ENCODE peak calls at places on chromosomes 13 and 19, in nine cellular contexts. S, G, T, C, U, Z, E, V and L are unnamed samples.

GRCh38 chr13:49840266-49840665 is 47.8 kb upstream of the KPNA3 start:
- DNase-seq in C (no peak), T (no peak), G (no peak), U (no peak), S (no peak), Z (peak; percentile 26), E (no peak), V (no peak), L (no peak)

GRCh38 chr13:94710081-94710809 is 2.1 kb downstream of the SOX21 start:
- DNase-seq in V (no peak), G (no peak), Z (no peak), S (no peak), E (no peak), C (peak; percentile 32), T (no peak), U (no peak), L (no peak)

GRCh38 chr19:23764781-23765180 is 6.1 kb upstream of the ZNF681 start:
- DNase-seq in S (no peak), E (no peak), C (no peak), U (no peak), G (no peak), T (no peak), Z (no peak), V (no peak), L (no peak)

GRCh38 chr13:100209857-100210580 is 121.1 kb downstream of the PCCA start:
- DNase-seq in S (no peak), E (no peak), G (peak; percentile 74), V (no peak), T (no peak), C (no peak), U (peak; percentile 84), Z (peak; percentile 50), L (peak; percentile 70)

GRCh38 chr19:16078311-16078758 is 2.0 kb downstream of the TPM4 start:
- DNase-seq in T (no peak), Z (no peak), C (no peak), G (peak; percentile 78), V (no peak), U (peak; percentile 89), S (no peak), E (no peak), L (peak; percentile 87)

GRCh38 chr13:20134732-20135131 is 26.1 kb downstream of the GJA3 start:
- DNase-seq in T (no peak), S (no peak), E (no peak), V (no peak), C (no peak), U (no peak), Z (no peak), G (no peak), L (no peak)

GRCh38 chr19:3637621-3638020 is 11.0 kb upstream of the CACTIN start:
- DNase-seq in E (no peak), Z (no peak), S (no peak), G (no peak), C (no peak), V (no peak), U (no peak), T (no peak), L (no peak)

GRCh38 chr19:48123907-48124675 is 13.5 kb upstream of the PLA2G4C start:
- DNase-seq in C (no peak), Z (peak; percentile 86), E (no peak), V (peak; percentile 67), U (peak; percentile 90), T (peak; percentile 15), G (peak; percentile 44), S (no peak), L (peak; percentile 94)

GRCh38 chr13:78286748-78287147 is 316.6 kb downstream of the POU4F1 start:
- DNase-seq in V (no peak), E (no peak), C (no peak), T (no peak), G (no peak), Z (no peak), U (no peak), S (no peak), L (no peak)

GRCh38 chr13:71514900-71515598 is 352.0 kb downstream of the DACH1 start:
- DNase-seq in V (no peak), S (no peak), U (no peak), C (no peak), E (no peak), T (no peak), Z (no peak), G (no peak), L (no peak)

GRCh38 chr13:108102771-108103170 is 112.6 kb downstream of the LIG4 start:
- DNase-seq in E (no peak), C (no peak), Z (peak; percentile 2), S (no peak), V (no peak), U (no peak), T (no peak), G (no peak), L (no peak)

GRCh38 chr13:44249439-44249838 is 124.2 kb upstream of the SERP2 start:
- DNase-seq in S (peak; percentile 85), U (peak; percentile 85), C (no peak), Z (peak; percentile 77), V (no peak), T (peak; percentile 47), G (peak; percentile 83), E (peak; percentile 78), L (peak; percentile 34)

GRCh38 chr19:42683917-42684513 is 56.3 kb downstream of the PSG3 start:
- DNase-seq in C (peak; percentile 9), V (peak; percentile 52), G (peak; percentile 31), U (peak; percentile 39), E (no peak), T (no peak), Z (peak; percentile 50), S (no peak), L (peak; percentile 41)
- TF ChIP-seq CTCF in C (peak; percentile 74), V (peak; percentile 65), G (peak; percentile 78), U (peak; percentile 71), E (peak; percentile 43), T (peak; percentile 71), Z (peak; percentile 75), S (no peak), L (peak; percentile 65)

DNA sequence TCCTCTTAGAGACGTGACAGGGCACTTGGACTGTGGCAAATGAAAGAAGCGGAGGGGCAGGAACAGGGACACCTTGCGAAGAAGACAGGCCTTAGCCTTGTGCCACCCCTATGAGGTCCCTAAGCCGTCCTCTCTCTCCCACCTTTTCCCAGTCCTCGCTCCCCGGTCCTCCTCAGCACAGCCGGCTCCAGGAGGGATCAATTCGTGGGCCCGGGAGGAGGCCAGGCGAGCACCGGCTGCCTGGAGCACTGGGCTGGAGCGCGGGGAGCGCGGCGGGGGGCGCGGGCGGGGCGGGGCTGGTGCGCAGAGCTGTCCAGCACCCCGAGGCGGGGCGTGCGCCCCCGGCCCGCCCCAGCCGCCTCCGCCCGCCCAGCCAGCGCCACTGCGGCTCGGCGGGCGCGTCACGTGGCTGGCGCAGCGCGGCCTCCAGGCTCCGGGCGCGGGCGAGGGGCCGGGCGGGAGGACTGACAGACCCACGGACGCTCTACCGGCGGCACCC is at the start of gene LRP3:
- DNase-seq in S (no peak), T (no peak), Z (peak; percentile 18), G (peak; percentile 20), U (no peak), C (peak; percentile 93), V (no peak), E (peak; percentile 72), L (peak; percentile 32)
- H3K4me3 ChIP-seq in S (peak within 1 kb of the TSS; percentile 55), T (peak within 1 kb of the TSS; percentile 66), Z (peak within 1 kb of the TSS; percentile 63), G (peak within 1 kb of the TSS; percentile 65), U (peak within 1 kb of the TSS; percentile 55), C (peak within 1 kb of the TSS; percentile 66), V (peak within 1 kb of the TSS; percentile 58), E (peak within 1 kb of the TSS; percentile 81), L (peak within 1 kb of the TSS; percentile 51)

GRCh38 chr19:36246006-36246391 is 31.1 kb downstream of the ZNF146 start:
- DNase-seq in V (no peak), T (no peak), G (peak; percentile 27), S (no peak), E (no peak), U (peak; percentile 26), Z (peak; percentile 14), C (peak; percentile 41), L (peak; percentile 42)

GRCh38 chr19:36244066-36244465 is 29.2 kb downstream of the ZNF146 start:
- DNase-seq in S (no peak), E (no peak), G (no peak), T (no peak), V (no peak), C (no peak), U (no peak), Z (no peak), L (no peak)

GRCh38 chr19:36245210-36246005 is 30.5 kb downstream of the ZNF146 start:
- DNase-seq in G (no peak), E (no peak), S (no peak), Z (no peak), T (no peak), C (peak; percentile 87), U (no peak), V (no peak), L (no peak)
- TF ChIP-seq CTCF in G (no peak), E (no peak), S (no peak), Z (no peak), T (no peak), C (no peak), U (no peak), V (no peak), L (no peak)

GRCh38 chr19:18117364-18117691 is 19.8 kb downstream of the MAST3 start:
- DNase-seq in G (no peak), Z (no peak), U (no peak), S (no peak), E (no peak), T (no peak), V (no peak), C (no peak), L (no peak)

GRCh38 chr19:18119243-18120105 is 21.9 kb downstream of the MAST3 start:
- DNase-seq in T (no peak), Z (no peak), C (no peak), U (no peak), G (no peak), E (no peak), S (no peak), V (no peak), L (no peak)

GRCh38 chr19:18120127-18120526 is 22.5 kb downstream of the MAST3 start:
- DNase-seq in G (no peak), U (no peak), T (no peak), Z (no peak), S (no peak), C (no peak), V (no peak), E (no peak), L (no peak)

GRCh38 chr19:18117692-18118378 is 20.3 kb downstream of the MAST3 start:
- DNase-seq in V (peak; percentile 60), Z (peak; percentile 88), T (no peak), C (peak; percentile 99), E (peak; percentile 96), U (peak; percentile 70), G (peak; percentile 72), S (peak; percentile 96), L (peak; percentile 74)

DNA sequence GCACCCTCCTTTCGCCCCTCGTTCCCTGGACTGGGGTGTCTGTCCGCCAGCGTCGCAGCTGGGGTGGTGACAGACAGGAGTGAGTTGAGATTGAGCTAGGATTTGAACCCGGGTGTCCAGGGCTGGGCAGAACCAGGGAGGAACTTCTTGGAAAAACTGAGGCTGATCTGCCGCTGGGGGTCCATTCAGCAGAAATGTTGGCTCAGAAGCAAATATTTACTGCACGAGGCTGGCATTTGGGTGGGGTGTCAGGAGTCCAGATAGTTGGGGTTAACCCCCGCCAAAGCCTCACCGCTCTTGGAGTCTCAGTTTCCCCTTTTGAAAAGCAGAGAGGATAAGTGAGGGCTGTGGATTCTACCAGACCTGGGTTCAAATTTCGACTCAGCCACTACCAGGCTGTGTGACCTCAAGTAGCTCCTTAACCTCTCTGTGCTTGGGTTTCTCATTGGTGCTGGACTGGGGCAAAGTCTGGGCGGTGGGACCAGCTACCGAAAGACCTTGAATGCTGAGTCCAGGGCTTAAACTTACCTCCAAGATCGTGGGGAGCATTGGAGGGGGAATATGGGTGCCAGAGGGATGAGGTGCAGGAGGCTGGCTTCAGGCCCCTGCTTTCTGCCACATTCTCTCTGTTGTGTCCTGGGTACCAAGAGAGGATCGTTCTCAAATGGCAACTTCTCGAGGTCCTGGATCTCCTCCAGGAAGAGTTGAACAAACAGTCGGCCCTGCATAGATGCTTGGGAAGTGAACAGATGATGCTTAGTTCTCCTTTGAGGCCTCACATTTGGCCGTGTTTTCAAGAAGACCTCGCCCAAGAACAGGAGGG is 21.1 kb downstream of the MAST3 start:
- DNase-seq in G (no peak), C (no peak), U (peak; percentile 23), S (no peak), E (no peak), V (no peak), T (no peak), Z (peak; percentile 25), L (no peak)
- H3K4me3 ChIP-seq in G (peak overlapping the region; percentile 61), C (peak overlapping the region; percentile 56), U (peak overlapping the region; percentile 61), S (peak overlapping the region; percentile 45), E (peak overlapping the region; percentile 73), V (peak overlapping the region; percentile 62), T (peak overlapping the region; percentile 72), Z (peak overlapping the region; percentile 59), L (peak overlapping the region; percentile 62)